ENCODE peak calls at places on chromosomes 6 and 20, in four cellular contexts. V, E, C and B are unnamed samples.

GRCh38 chr6:32167154-32167760 is 2.9 kb downstream of the EGFL8 start:
- DNase-seq in C (peak), V (no peak), E (no peak), B (no peak)

GRCh38 chr20:44807051-44807683 is 3.2 kb downstream of the RIMS4 start:
- DNase-seq in C (no peak), V (no peak), E (no peak), B (no peak)

GRCh38 chr20:10929023-10929422 is 255.2 kb upstream of the JAG1 start:
- DNase-seq in C (no peak), E (no peak), V (peak), B (no peak)

GRCh38 chr6:64280569-64280968 is 645.0 kb downstream of the PHF3 start:
- DNase-seq in C (no peak), E (peak), V (no peak), B (peak)

GRCh38 chr6:107713214-107713962 is 110.7 kb downstream of the SCML4 start:
- DNase-seq in V (no peak), E (no peak), C (no peak), B (no peak)

GRCh38 chr6:73606428-73606827 is 47.4 kb downstream of the SLC17A5 start:
- DNase-seq in V (no peak), C (no peak), E (peak), B (peak)

GRCh38 chr20:46058656-46059281 is 29.8 kb downstream of the SLC12A5 start:
- DNase-seq in E (no peak), V (no peak), C (peak), B (no peak)

GRCh38 chr6:109347779-109348178 is 34.5 kb downstream of the CD164 start:
- DNase-seq in V (no peak), E (no peak), C (no peak), B (no peak)

GRCh38 chr20:17910828-17911294 is 57.7 kb downstream of the SNX5 start:
- DNase-seq in C (peak), V (peak), E (peak), B (peak)

GRCh38 chr6:90256698-90257485 is 39.8 kb downstream of the BACH2 start:
- DNase-seq in V (peak), E (peak), C (no peak), B (peak)

GRCh38 chr20:45374101-45374467 is 4.0 kb downstream of the TP53TG5 start:
- DNase-seq in C (no peak), V (no peak), E (no peak), B (no peak)

GRCh38 chr6:2578729-2579128 is 172.0 kb downstream of the MYLK4 start:
- DNase-seq in C (peak), E (peak), V (no peak), B (peak)

GRCh38 chr6:64580346-64580745 is 944.7 kb downstream of the PHF3 start:
- DNase-seq in C (no peak), E (peak), V (no peak), B (peak)

GRCh38 chr20:49575551-49576060 is 7.7 kb upstream of the PTGIS start:
- DNase-seq in V (no peak), C (peak), E (peak), B (no peak)

GRCh38 chr20:54407446-54407845 is 67.9 kb upstream of the DOK5 start:
- DNase-seq in E (no peak), C (no peak), V (no peak), B (no peak)

GRCh38 chr20:16904751-16905150 is 156.6 kb downstream of the OTOR start:
- DNase-seq in C (no peak), E (peak), V (no peak), B (no peak)

GRCh38 chr6:166691199-166691598 is 64.1 kb upstream of the RPS6KA2 start:
- DNase-seq in V (peak), C (peak), E (peak), B (peak)

GRCh38 chr6:63347599-63347998 is 27.8 kb upstream of the LGSN start:
- DNase-seq in E (peak), C (no peak), V (peak), B (peak)

GRCh38 chr6:121499666-121500065 is 64.2 kb downstream of the GJA1 start:
- DNase-seq in C (peak), V (no peak), E (no peak), B (no peak)

GRCh38 chr20:57656252-57656820 is 36.1 kb upstream of the ZBP1 start:
- DNase-seq in E (no peak), V (no peak), C (peak), B (no peak)

GRCh38 chr6:20906938-20907337 is 372.7 kb downstream of the CDKAL1 start:
- DNase-seq in C (no peak), V (peak), E (peak), B (peak)

GRCh38 chr6:138115877-138116660 is 8.8 kb upstream of the PERP start:
- DNase-seq in C (peak), V (peak), E (peak), B (peak)

GRCh38 chr20:31699801-31700728 is 22.6 kb downstream of the BCL2L1 start:
- DNase-seq in V (no peak), E (no peak), C (no peak), B (no peak)
- H3K4me3 ChIP-seq in V (no peak), E (no peak), C (no peak), B (no peak)

DNA sequence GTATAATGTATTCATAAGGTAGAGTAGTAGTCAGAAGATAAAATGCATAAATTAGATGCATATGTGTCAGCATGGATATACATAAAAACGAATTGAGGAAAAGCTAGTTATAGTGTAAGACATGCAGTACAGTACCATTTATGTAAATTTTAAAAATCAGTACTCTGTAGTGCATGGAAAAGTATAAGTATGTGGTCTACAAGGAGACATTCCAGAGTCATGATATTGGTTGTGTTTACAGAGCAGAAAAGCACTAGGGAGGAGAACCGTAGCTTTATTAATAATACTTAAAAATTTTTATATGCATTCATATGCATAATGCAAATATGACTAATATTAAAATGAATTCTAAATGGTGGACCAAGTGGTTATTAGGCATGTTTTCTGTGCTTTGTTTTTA is 220.0 kb downstream of the ZFAND3 start:
- DNase-seq in E (peak), V (no peak), C (no peak), B (no peak)
- TF ChIP-seq CTCF in E (no peak), V (no peak), C (no peak), B (no peak)

DNA sequence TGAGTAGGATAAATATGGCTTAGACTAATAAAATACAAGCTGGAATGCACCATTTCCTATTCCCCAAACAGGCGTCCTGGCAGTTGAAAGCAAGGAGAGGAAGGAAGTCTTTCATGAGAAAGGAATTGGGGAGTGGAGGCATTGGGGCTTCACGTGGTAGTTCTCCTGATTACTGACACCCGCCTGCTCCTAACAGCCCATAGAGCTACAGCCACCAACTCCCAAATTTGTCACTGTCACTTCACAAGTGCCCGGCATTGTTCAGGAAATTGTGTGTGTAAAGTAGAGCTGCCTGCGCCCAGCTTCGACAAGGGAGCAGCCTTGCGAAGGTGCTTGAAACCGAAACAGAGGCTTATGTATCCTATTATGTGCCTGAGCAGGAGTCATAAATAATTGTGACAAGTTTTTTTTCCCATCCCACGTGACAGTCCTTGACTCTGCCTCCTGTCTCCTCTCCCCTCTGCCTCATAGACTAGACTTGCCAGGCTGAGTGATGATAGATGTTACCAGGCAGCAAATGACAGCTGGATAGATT is 301.7 kb upstream of the ZFP64 start:
- DNase-seq in C (no peak), V (no peak), E (no peak), B (peak)
- H3K4me3 ChIP-seq in C (peak), V (no peak), E (no peak), B (peak)

GRCh38 chr6:143535189-143535614 is 23.7 kb upstream of the FUCA2 start:
- DNase-seq in E (no peak), V (no peak), C (no peak), B (no peak)

GRCh38 chr6:143539106-143539505 is 27.6 kb upstream of the FUCA2 start:
- DNase-seq in E (no peak), C (no peak), V (no peak), B (no peak)

GRCh38 chr6:143536461-143536865 is 24.9 kb upstream of the FUCA2 start:
- DNase-seq in V (no peak), C (peak), E (peak), B (peak)

GRCh38 chr6:143538374-143538773 is 26.9 kb upstream of the FUCA2 start:
- DNase-seq in E (no peak), V (no peak), C (no peak), B (no peak)

DNA sequence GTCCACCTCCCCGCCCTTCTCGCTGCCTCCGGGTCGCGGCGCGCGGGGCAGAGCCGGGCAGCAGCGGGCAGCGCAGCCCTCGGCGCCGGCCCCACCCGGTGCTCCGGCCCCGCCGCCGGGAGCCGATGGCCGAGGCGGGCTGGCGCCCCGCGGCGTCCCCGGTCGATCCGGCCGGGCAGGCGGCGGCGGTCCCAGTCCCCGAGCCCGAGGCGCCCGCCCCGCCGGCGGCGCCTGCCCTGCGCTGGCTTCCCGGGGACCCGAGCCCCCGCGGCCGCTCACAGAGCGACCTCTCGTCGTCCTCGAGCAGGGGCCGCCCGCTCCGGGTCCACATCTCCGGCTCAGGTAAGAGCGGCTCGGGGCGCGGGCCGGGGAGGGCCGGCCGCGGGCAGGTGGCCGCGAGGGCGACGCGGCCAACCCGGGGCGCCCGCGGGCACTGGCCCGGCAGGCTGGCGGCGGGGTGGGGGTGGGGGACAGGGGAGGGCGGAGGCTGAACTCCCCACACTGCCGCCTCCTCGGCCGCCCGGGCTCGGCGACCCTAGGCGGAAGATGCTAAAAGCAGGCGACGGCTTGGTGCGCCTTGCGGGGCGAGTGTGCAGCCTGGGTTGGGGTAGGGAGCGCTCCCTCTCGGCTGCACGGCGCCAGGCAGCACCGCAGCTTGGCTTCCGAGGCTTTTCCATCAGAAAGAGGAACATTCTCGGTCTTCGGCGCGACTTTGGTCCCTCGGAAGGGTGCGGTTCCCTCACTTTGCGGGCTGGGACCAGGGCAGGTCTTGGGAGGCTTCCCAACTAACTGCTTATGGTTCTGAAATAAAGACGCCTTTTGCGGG is 25.6 kb upstream of the FUCA2 start:
- DNase-seq in C (peak), V (peak), E (peak), B (peak)
- TF ChIP-seq CTCF in C (peak), V (peak), E (no peak), B (peak)

DNA sequence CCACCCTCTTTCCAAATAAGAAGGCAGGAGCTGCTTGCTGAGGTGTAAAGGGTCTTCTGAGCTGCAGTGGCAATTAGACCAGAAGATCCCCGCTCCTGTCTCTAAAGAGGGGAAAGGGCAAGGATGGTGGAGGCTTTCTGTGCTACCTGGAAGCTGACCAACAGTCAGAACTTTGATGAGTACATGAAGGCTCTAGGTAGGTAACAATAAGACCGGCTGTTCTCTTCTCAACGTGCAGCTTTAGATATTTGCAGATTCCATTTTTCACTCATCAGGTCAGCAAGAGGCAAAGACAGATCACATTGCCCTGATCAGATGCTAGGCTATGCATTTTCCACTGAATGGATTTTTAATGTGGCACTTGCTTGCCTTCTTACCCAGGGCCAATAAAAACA is at the start of gene FABP7:
- DNase-seq in E (no peak), C (no peak), V (no peak), B (no peak)
- H3K4me3 ChIP-seq in E (no peak), C (no peak), V (no peak), B (no peak)

DNA sequence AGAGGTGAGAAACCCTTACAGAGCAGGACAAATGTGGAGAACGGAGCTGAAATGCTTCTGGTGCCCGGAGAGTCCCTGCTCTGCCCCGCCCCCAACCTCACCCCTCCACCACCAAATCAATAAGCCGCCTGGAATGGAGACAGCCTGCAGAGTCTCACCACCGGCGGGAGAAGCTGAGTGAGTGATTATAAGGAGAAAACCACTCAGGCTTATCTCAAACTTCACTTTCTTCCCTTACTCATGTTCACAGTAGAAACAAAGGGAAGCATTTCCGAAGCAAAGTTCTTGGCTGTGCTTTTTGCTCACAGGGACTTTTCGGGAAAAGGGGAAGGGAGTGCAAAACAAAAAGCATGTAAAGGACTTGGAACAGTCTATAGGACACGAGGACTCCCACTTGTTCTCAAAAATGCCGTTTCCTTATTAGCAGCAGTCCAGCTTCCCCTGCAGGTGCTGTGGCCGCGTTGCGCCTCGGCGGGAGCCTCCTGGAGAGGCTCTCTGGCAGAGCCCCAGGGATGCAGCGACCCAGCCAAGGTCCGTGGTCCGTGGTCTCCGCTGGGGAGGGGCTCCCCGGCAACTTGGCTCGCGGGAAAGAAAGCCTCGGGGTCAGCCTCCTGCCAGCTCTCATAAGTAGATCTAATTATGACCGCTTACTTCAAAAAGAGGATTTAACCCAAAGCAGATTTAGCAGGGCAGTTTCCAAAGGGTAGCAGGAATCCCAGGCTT is 64.8 kb upstream of the TMEM30A start:
- DNase-seq in V (peak), C (no peak), E (no peak), B (peak)
- TF ChIP-seq CTCF in V (peak), C (no peak), E (no peak), B (peak)

DNA sequence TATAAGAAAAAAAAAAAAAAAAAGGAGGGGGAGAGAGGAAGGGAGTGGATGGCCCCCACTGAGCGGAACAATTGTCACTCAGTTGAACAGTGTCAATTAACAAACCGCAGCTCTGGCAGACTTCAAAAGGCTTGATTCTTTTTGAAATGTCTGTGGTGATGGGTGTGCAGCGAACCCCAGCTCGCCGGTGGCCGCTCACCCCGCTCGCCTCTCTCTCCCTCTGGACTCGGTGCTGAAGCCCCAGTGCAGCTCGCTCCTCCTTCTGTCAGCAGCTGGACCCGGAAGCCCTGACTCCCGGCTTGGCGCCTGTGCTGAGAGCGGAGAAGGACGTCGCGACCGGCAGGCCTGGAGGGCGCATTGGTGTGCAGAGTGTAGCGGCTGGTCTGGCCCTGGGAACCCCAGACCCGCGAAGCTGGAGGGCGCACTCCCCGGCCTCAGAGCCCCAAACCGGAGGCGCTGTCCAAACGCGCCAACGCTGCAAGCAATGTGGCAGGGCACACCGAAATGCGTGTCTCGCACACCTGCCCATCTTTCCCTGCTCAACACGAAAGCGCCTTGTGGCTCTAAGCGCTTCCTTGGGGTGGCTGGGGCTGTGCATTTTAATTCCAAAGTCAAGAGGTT is 3.4 kb downstream of the LINC00237 start:
- DNase-seq in C (peak), E (no peak), V (no peak), B (peak)
- H3K4me3 ChIP-seq in C (peak), E (no peak), V (no peak), B (no peak)

GRCh38 chr6:159899994-159900745 is 9.4 kb downstream of the MAS1 start:
- DNase-seq in C (peak), V (peak), E (peak), B (peak)

GRCh38 chr6:159897603-159898002 is 6.8 kb downstream of the MAS1 start:
- DNase-seq in E (no peak), V (no peak), C (no peak), B (no peak)

GRCh38 chr6:159893064-159893463 is 2.3 kb downstream of the MAS1 start:
- DNase-seq in V (no peak), E (no peak), C (no peak), B (no peak)

GRCh38 chr6:159894991-159895390 is 4.2 kb downstream of the MAS1 start:
- DNase-seq in E (no peak), C (no peak), V (no peak), B (no peak)

GRCh38 chr6:159898519-159898918 is 7.7 kb downstream of the MAS1 start:
- DNase-seq in C (no peak), E (no peak), V (no peak), B (no peak)
- TF ChIP-seq CTCF in C (no peak), E (no peak), V (no peak), B (no peak)

GRCh38 chr6:5514353-5514752 is 253.0 kb downstream of the FARS2 start:
- DNase-seq in C (no peak), E (no peak), V (no peak), B (no peak)
- H3K4me3 ChIP-seq in C (no peak), E (no peak), V (no peak), B (no peak)